ENCODE peak calls at places on chromosome 5, in seven cellular contexts. Y is IMR-90; X is CD4-positive, alpha-beta memory T cell; I is PC-9; E is mesendoderm; N is foreskin keratinocyte; K is tibial artery. G is an unnamed sample.
A peak's percentile ranks its signal among the peaks of the same experiment; 100 is the strongest.

GRCh38 chr5:60102961-60103683 is 209.6 kb upstream of the PDE4D start:
- DNase-seq in I (no peak), X (no peak), K (no peak), Y (no peak), E (peak; percentile 1), N (peak; percentile 84), G (no peak)

GRCh38 chr5:158958048-158958994 is 141.4 kb downstream of the EBF1 start:
- DNase-seq in N (no peak), E (peak; percentile 28), I (no peak), Y (no peak), K (no peak), X (peak; percentile 18), G (no peak)

GRCh38 chr5:122295138-122295537 is 16.9 kb upstream of the SNCAIP start:
- DNase-seq in K (no peak), N (no peak), E (peak; percentile 80), I (no peak), X (no peak), Y (no peak), G (no peak)

GRCh38 chr5:150497274-150497988 is 10.5 kb upstream of the NDST1 start:
- DNase-seq in I (peak; percentile 87), E (no peak), Y (peak; percentile 96), K (peak; percentile 83), X (no peak), N (peak; percentile 93), G (peak; percentile 68)

GRCh38 chr5:122121782-122122465 is 7.4 kb upstream of the ZNF474 start:
- DNase-seq in K (no peak), Y (peak; percentile 57), N (peak; percentile 45), X (no peak), E (no peak), I (no peak), G (no peak)

GRCh38 chr5:67233075-67233474 is 36.5 kb upstream of the CD180 start:
- DNase-seq in Y (peak; percentile 42), E (no peak), N (no peak), K (no peak), I (no peak), X (no peak), G (no peak)

GRCh38 chr5:160311491-160312138 is 749 bp downstream of the CCNJL start:
- DNase-seq in Y (no peak), X (no peak), K (peak; percentile 24), E (peak; percentile 28), N (no peak), I (peak; percentile 35), G (no peak)

GRCh38 chr5:98518754-98519153 is 254.7 kb upstream of the RGMB start:
- DNase-seq in K (no peak), X (no peak), E (no peak), I (no peak), N (no peak), Y (no peak), G (no peak)

GRCh38 chr5:60487885-60488425 is 212.0 kb downstream of the DEPDC1B start:
- DNase-seq in K (no peak), Y (no peak), I (peak; percentile 53), N (peak; percentile 81), E (no peak), X (no peak), G (peak; percentile 74)

GRCh38 chr5:86864022-86864421 is 246.3 kb downstream of the COX7C start:
- DNase-seq in X (no peak), N (no peak), I (no peak), K (no peak), E (no peak), Y (no peak), G (no peak)

GRCh38 chr5:36502608-36503007 is 103.8 kb upstream of the SLC1A3 start:
- DNase-seq in X (no peak), K (no peak), I (no peak), Y (peak; percentile 82), E (no peak), N (peak; percentile 56), G (no peak)

DNA sequence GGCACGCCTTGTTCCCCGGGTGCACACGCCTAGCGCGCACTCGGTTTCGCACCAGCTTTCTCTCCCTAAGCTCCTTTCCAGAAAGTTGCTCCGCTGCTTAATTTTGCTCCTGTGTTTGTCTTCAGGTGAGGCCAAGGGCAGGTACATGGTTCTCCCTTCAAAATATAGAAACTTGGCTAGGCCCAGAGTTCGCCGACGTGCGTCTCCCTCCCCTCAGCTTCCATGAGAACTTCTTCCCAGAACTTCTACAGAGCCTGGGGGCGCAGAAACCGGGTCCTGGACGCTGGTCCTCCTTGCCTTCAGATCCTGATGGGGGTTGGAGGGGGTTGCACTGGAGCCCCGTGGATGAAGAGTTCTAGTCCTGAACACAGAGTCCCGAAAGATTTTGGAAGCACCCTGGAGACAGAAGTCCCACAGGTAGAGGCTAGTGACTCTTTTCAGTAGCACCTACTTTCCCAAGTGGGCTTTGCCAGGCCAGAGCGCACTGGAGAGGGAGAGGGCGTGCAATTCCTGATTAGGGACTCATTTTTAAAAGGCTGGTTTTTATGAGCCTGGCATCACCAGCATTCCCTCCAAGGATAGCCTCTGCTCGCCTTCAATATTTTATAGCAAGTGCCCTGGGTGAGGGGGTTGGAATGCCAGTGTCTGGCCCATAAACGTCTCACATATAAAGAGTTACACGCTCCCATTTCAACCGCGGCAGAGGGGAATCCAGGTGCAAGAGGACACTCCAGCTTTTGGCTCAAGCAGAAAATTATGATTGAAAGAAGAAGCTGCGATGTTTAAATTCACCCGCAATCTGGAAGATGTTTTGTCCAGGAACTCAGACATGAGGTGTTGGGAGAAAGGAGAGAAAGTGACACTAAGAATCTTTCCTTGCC is 128.5 kb downstream of the TMEM174 start:
- DNase-seq in K (no peak), I (no peak), N (no peak), X (no peak), E (peak; percentile 27), Y (no peak), G (no peak)
- H3K27me3 ChIP-seq in K (no peaks in the 10 kb centered on the region), I (no peaks in the 10 kb centered on the region), N (peaks cover 72% of the 10 kb centered on the region), X (peaks cover 64% of the 10 kb centered on the region), E (peaks cover 79% of the 10 kb centered on the region), Y (peaks cover 10% of the 10 kb centered on the region), G (peaks cover 47% of the 10 kb centered on the region)

GRCh38 chr5:1314564-1314982 is 19.7 kb upstream of the TERT start:
- DNase-seq in X (no peak), K (no peak), E (no peak), Y (no peak), N (no peak), I (no peak), G (peak; percentile 19)

GRCh38 chr5:1316588-1316902 is 21.7 kb upstream of the TERT start:
- DNase-seq in Y (no peak), X (no peak), K (no peak), E (no peak), I (no peak), N (no peak), G (no peak)

GRCh38 chr5:1316941-1317340 is 22.1 kb upstream of the TERT start:
- DNase-seq in K (peak; percentile 7), E (no peak), X (no peak), I (no peak), Y (no peak), N (no peak), G (no peak)

GRCh38 chr5:1315709-1316587 is 21.1 kb upstream of the TERT start:
- DNase-seq in X (peak; percentile 81), K (peak; percentile 17), E (peak; percentile 45), I (peak; percentile 95), Y (no peak), N (peak; percentile 77), G (peak; percentile 88)

DNA sequence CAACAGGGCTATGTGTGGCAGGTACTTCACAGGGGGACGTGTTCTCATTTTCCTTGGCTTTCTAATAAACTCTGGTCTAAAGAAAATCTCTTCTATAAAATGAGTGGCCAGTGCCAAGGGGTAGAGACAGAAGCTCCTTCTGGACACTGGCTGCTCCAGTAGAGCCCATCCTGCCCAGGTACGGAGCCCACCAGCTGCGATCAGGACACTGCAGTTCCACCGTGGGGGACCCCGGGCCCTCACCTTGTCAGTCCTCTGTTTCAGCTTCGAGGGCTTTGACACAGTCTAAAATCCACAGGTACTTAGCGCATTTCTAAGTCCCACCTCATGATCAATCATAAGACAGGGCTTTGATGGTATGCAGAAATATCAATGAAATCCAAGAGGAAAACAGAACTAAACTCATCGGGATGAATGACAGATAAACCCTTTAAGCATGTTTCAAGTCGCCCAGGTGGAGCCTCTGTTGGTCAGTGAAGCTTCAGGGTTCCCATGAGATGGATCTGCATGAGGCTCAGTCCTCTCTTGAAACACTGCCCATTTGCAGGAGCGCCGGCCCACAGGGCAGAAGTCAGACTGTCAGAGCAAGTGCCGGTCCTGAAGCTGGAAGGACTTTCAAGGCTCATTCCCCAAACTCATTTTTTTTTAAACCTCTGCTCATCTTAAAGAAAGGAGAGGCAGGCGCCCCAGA is 20.3 kb upstream of the TERT start:
- DNase-seq in K (peak; percentile 11), I (no peak), X (no peak), Y (no peak), E (no peak), N (no peak), G (peak; percentile 16)
- H3K27me3 ChIP-seq in K (no peaks in the 10 kb centered on the region), I (peaks cover 10% of the 10 kb centered on the region), X (no peaks in the 10 kb centered on the region), Y (peaks cover 2% of the 10 kb centered on the region), E (no peaks in the 10 kb centered on the region), N (no peaks in the 10 kb centered on the region), G (no peaks in the 10 kb centered on the region)

DNA sequence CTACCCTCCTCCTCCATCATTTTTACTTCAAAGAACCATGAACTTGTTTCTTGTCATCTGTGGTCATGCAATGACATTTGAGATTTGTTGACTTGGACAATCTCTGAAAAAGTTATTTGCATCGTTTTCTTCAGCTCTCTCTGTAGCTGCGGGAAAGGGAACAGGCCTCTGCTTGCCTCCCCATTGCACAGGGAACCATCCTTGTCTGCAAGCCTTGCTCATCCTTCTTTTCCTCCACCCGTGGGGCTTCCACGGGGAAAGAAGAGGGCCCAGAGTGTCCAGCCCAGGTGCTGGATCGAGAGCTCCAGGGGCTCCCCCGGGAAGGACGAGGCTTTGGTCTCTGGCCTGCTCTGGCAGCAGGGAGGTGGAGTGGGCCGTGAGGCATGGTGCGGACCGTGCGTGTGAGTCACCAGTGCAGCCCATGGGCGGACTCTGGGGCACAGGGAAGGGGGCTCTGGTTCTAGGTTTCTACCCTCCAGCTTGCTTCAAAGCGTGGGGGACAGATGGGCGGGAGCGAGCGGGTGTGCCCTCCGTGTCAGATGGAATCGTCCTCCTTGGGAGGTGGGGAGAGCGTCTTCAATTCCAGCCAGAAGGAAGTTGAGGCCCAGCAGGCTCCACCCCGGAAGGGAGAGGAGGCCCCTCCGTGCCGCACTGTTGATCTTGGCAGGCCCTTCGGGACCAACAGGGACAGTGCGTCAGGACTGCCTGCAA is 6.0 kb upstream of the IRX4 start:
- DNase-seq in E (no peak), Y (no peak), K (no peak), N (peak; percentile 53), I (no peak), X (no peak), G (no peak)
- H3K27me3 ChIP-seq in E (peaks cover 36% of the 10 kb centered on the region), Y (peaks cover 68% of the 10 kb centered on the region), K (no peaks in the 10 kb centered on the region), N (no peaks in the 10 kb centered on the region), I (peaks cover 88% of the 10 kb centered on the region), X (peaks cover 4% of the 10 kb centered on the region), G (peaks cover 43% of the 10 kb centered on the region)

GRCh38 chr5:153745778-153746420 is 255.4 kb downstream of the GRIA1 start:
- DNase-seq in X (no peak), I (no peak), K (no peak), E (no peak), Y (no peak), N (no peak), G (no peak)

GRCh38 chr5:153742071-153742470 is 251.6 kb downstream of the GRIA1 start:
- DNase-seq in K (no peak), I (no peak), Y (no peak), X (no peak), E (no peak), N (no peak), G (no peak)

GRCh38 chr5:153748823-153749222 is 258.4 kb downstream of the GRIA1 start:
- DNase-seq in Y (no peak), X (no peak), E (no peak), N (no peak), I (no peak), K (no peak), G (no peak)

GRCh38 chr5:153746440-153746839 is 256.0 kb downstream of the GRIA1 start:
- DNase-seq in N (no peak), X (no peak), K (no peak), Y (no peak), I (no peak), E (no peak), G (no peak)

GRCh38 chr5:153744751-153745150 is 254.3 kb downstream of the GRIA1 start:
- DNase-seq in Y (no peak), K (no peak), N (no peak), X (no peak), I (no peak), E (no peak), G (no peak)
- H3K27me3 ChIP-seq in Y (no peaks in the 10 kb centered on the region), K (no peaks in the 10 kb centered on the region), N (no peaks in the 10 kb centered on the region), X (no peaks in the 10 kb centered on the region), I (no peaks in the 10 kb centered on the region), E (no peaks in the 10 kb centered on the region), G (no peaks in the 10 kb centered on the region)